ENCODE peak calls at places on chromosomes 4 and X, in ten cellular contexts. One of them, this sample, is unnamed.

GRCh38 chr4:41573458-41574129 is 35.6 kb downstream of the LIMCH1 start:
- DNase-seq in fibroblast of pulmonary artery: peak; percentile 24
- DNase-seq in endothelial cell: no peak
- DNase-seq in OCI-LY7: no peak
- DNase-seq in right atrium auricular region: no peak
- DNase-seq in neural progenitor cell: no peak
- DNase-seq in dorsolateral prefrontal cortex: no peak
- DNase-seq in fibroblast of villous mesenchyme: no peak
- DNase-seq in IMR-90: no peak
- DNase-seq in AG10803: peak; percentile 32
- DNase-seq in this sample: no peak

GRCh38 chr4:184111433-184111832 is 106.2 kb downstream of the ENPP6 start:
- DNase-seq in IMR-90: no peak
- DNase-seq in fibroblast of pulmonary artery: no peak
- DNase-seq in AG10803: no peak
- DNase-seq in OCI-LY7: no peak
- DNase-seq in endothelial cell: no peak
- DNase-seq in neural progenitor cell: no peak
- DNase-seq in dorsolateral prefrontal cortex: no peak
- DNase-seq in fibroblast of villous mesenchyme: no peak
- DNase-seq in right atrium auricular region: no peak
- DNase-seq in this sample: no peak

GRCh38 chr4:147617173-147617840 is at the start of gene TMEM184C:
- DNase-seq in fibroblast of villous mesenchyme: peak; percentile 94
- DNase-seq in endothelial cell: peak; percentile 95
- DNase-seq in neural progenitor cell: peak; percentile 97
- DNase-seq in dorsolateral prefrontal cortex: peak; percentile 98
- DNase-seq in OCI-LY7: peak; percentile 96
- DNase-seq in AG10803: peak; percentile 89
- DNase-seq in fibroblast of pulmonary artery: peak; percentile 95
- DNase-seq in IMR-90: peak; percentile 93
- DNase-seq in right atrium auricular region: peak; percentile 99
- DNase-seq in this sample: peak; percentile 99

GRCh38 chr4:101346312-101346561 is 1.1 kb downstream of the PPP3CA start:
- DNase-seq in fibroblast of pulmonary artery: no peak
- DNase-seq in dorsolateral prefrontal cortex: no peak
- DNase-seq in OCI-LY7: peak; percentile 48
- DNase-seq in fibroblast of villous mesenchyme: no peak
- DNase-seq in AG10803: no peak
- DNase-seq in neural progenitor cell: no peak
- DNase-seq in endothelial cell: no peak
- DNase-seq in IMR-90: no peak
- DNase-seq in right atrium auricular region: no peak
- DNase-seq in this sample: peak; percentile 37

GRCh38 chr4:158621729-158622128 is 50.0 kb downstream of the C4orf46 start:
- DNase-seq in fibroblast of pulmonary artery: no peak
- DNase-seq in fibroblast of villous mesenchyme: no peak
- DNase-seq in OCI-LY7: no peak
- DNase-seq in neural progenitor cell: no peak
- DNase-seq in dorsolateral prefrontal cortex: no peak
- DNase-seq in IMR-90: no peak
- DNase-seq in right atrium auricular region: no peak
- DNase-seq in AG10803: no peak
- DNase-seq in endothelial cell: no peak
- DNase-seq in this sample: no peak

GRCh38 chr4:87848622-87849351 is 16.0 kb downstream of the MEPE start:
- DNase-seq in fibroblast of pulmonary artery: peak; percentile 80
- DNase-seq in dorsolateral prefrontal cortex: peak; percentile 56
- DNase-seq in neural progenitor cell: peak; percentile 71
- DNase-seq in endothelial cell: peak; percentile 27
- DNase-seq in right atrium auricular region: peak; percentile 78
- DNase-seq in AG10803: peak; percentile 72
- DNase-seq in fibroblast of villous mesenchyme: peak; percentile 66
- DNase-seq in IMR-90: peak; percentile 56
- DNase-seq in OCI-LY7: peak; percentile 46
- DNase-seq in this sample: peak; percentile 19

GRCh38 chr4:42371306-42372063 is 25.8 kb upstream of the SHISA3 start:
- DNase-seq in AG10803: peak; percentile 42
- DNase-seq in IMR-90: peak; percentile 60
- DNase-seq in right atrium auricular region: no peak
- DNase-seq in dorsolateral prefrontal cortex: no peak
- DNase-seq in OCI-LY7: peak; percentile 63
- DNase-seq in neural progenitor cell: peak; percentile 29
- DNase-seq in fibroblast of pulmonary artery: peak; percentile 88
- DNase-seq in endothelial cell: no peak
- DNase-seq in fibroblast of villous mesenchyme: peak; percentile 33
- DNase-seq in this sample: no peak

GRCh38 chrX:152817082-152817744 is 13.3 kb downstream of the CETN2 start:
- DNase-seq in right atrium auricular region: no peak
- DNase-seq in dorsolateral prefrontal cortex: peak; percentile 53
- DNase-seq in neural progenitor cell: peak; percentile 38
- DNase-seq in AG10803: peak; percentile 37
- DNase-seq in endothelial cell: peak; percentile 22
- DNase-seq in IMR-90: peak; percentile 54
- DNase-seq in OCI-LY7: peak; percentile 11
- DNase-seq in fibroblast of villous mesenchyme: peak; percentile 49
- DNase-seq in fibroblast of pulmonary artery: peak; percentile 51
- DNase-seq in this sample: no peak

GRCh38 chr4:1761130-1761688 is 31.9 kb upstream of the FGFR3 start:
- DNase-seq in OCI-LY7: no peak
- DNase-seq in dorsolateral prefrontal cortex: no peak
- DNase-seq in AG10803: no peak
- DNase-seq in fibroblast of villous mesenchyme: no peak
- DNase-seq in IMR-90: no peak
- DNase-seq in right atrium auricular region: no peak
- DNase-seq in fibroblast of pulmonary artery: no peak
- DNase-seq in endothelial cell: no peak
- DNase-seq in neural progenitor cell: no peak
- DNase-seq in this sample: no peak

GRCh38 chr4:1758306-1759121 is 34.6 kb upstream of the FGFR3 start:
- DNase-seq in fibroblast of pulmonary artery: no peak
- DNase-seq in fibroblast of villous mesenchyme: no peak
- DNase-seq in OCI-LY7: no peak
- DNase-seq in IMR-90: no peak
- DNase-seq in right atrium auricular region: no peak
- DNase-seq in neural progenitor cell: no peak
- DNase-seq in endothelial cell: no peak
- DNase-seq in AG10803: no peak
- DNase-seq in dorsolateral prefrontal cortex: no peak
- DNase-seq in this sample: no peak

GRCh38 chr4:1759170-1759817 is 33.8 kb upstream of the FGFR3 start:
- DNase-seq in dorsolateral prefrontal cortex: no peak
- DNase-seq in IMR-90: no peak
- DNase-seq in neural progenitor cell: peak; percentile 55
- DNase-seq in AG10803: no peak
- DNase-seq in fibroblast of villous mesenchyme: no peak
- DNase-seq in fibroblast of pulmonary artery: no peak
- DNase-seq in endothelial cell: no peak
- DNase-seq in OCI-LY7: no peak
- DNase-seq in right atrium auricular region: no peak
- DNase-seq in this sample: no peak

GRCh38 chr4:1760521-1761001 is 32.5 kb upstream of the FGFR3 start:
- DNase-seq in fibroblast of pulmonary artery: no peak
- DNase-seq in dorsolateral prefrontal cortex: no peak
- DNase-seq in OCI-LY7: no peak
- DNase-seq in right atrium auricular region: no peak
- DNase-seq in IMR-90: no peak
- DNase-seq in fibroblast of villous mesenchyme: no peak
- DNase-seq in neural progenitor cell: peak; percentile 50
- DNase-seq in AG10803: no peak
- DNase-seq in endothelial cell: no peak
- DNase-seq in this sample: no peak

GRCh38 chr4:1759818-1760223 is 33.3 kb upstream of the FGFR3 start:
- DNase-seq in AG10803: no peak
- DNase-seq in fibroblast of villous mesenchyme: no peak
- DNase-seq in endothelial cell: no peak
- DNase-seq in dorsolateral prefrontal cortex: no peak
- DNase-seq in OCI-LY7: no peak
- DNase-seq in right atrium auricular region: no peak
- DNase-seq in IMR-90: no peak
- DNase-seq in neural progenitor cell: no peak
- DNase-seq in fibroblast of pulmonary artery: no peak
- DNase-seq in this sample: no peak
- TF ChIP-seq CTCF in AG10803: no peak
- TF ChIP-seq CTCF in fibroblast of villous mesenchyme: no peak
- TF ChIP-seq CTCF in endothelial cell: no peak
- TF ChIP-seq CTCF in dorsolateral prefrontal cortex: no peak
- TF ChIP-seq CTCF in OCI-LY7: peak; percentile 38
- TF ChIP-seq CTCF in right atrium auricular region: no peak
- TF ChIP-seq CTCF in IMR-90: no peak
- TF ChIP-seq CTCF in neural progenitor cell: no peak
- TF ChIP-seq CTCF in fibroblast of pulmonary artery: no peak
- TF ChIP-seq CTCF in this sample: no peak

DNA sequence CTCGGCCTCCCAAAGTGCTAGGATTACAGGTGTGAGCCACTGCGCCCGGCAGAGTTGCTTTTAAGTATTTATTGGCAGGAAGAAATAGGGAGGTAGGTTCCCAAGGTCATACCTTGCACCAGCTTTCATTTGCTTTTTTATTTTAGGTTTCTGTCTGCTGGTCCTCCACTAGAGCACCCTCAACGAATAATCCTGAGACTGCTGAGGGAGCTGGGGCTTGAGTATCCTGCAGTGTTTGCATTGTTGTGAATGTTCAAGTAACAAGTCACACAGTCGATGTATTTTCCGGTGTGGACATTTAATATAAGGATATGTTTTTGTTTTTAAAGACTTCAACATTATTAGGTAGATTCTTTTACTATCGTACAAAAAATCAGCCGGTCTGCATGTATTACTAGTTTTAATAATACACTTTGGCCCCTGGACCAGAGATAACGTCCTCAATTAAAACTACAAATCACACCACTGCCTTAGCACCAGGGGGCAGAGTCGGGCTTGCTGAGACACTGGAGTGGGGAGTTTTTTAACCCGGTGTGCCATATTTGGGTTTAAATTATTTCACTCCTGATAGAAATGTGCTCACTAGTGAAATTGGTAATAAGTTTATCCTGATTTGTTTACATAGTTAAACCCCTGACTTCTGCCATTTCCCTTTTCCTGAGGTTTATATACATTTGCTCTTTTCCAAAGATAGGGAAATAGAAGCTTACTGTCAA is 11.6 kb downstream of the SMIM20 start:
- DNase-seq in IMR-90: peak; percentile 45
- DNase-seq in OCI-LY7: peak; percentile 59
- DNase-seq in fibroblast of villous mesenchyme: peak; percentile 49
- DNase-seq in dorsolateral prefrontal cortex: peak; percentile 59
- DNase-seq in endothelial cell: peak; percentile 64
- DNase-seq in fibroblast of pulmonary artery: peak; percentile 52
- DNase-seq in neural progenitor cell: peak; percentile 65
- DNase-seq in AG10803: peak; percentile 41
- DNase-seq in right atrium auricular region: no peak
- DNase-seq in this sample: no peak
- TF ChIP-seq CTCF in IMR-90: peak; percentile 62
- TF ChIP-seq CTCF in OCI-LY7: peak; percentile 86
- TF ChIP-seq CTCF in fibroblast of villous mesenchyme: peak; percentile 67
- TF ChIP-seq CTCF in dorsolateral prefrontal cortex: peak; percentile 68
- TF ChIP-seq CTCF in endothelial cell: peak; percentile 60
- TF ChIP-seq CTCF in fibroblast of pulmonary artery: peak; percentile 69
- TF ChIP-seq CTCF in neural progenitor cell: peak; percentile 75
- TF ChIP-seq CTCF in AG10803: peak; percentile 65
- TF ChIP-seq CTCF in right atrium auricular region: no peak
- TF ChIP-seq CTCF in this sample: peak; percentile 8

GRCh38 chr4:38904090-38904666 is 36.6 kb downstream of the FAM114A1 start:
- DNase-seq in IMR-90: no peak
- DNase-seq in OCI-LY7: no peak
- DNase-seq in fibroblast of pulmonary artery: no peak
- DNase-seq in fibroblast of villous mesenchyme: no peak
- DNase-seq in dorsolateral prefrontal cortex: no peak
- DNase-seq in neural progenitor cell: no peak
- DNase-seq in endothelial cell: no peak
- DNase-seq in right atrium auricular region: no peak
- DNase-seq in AG10803: no peak
- DNase-seq in this sample: no peak

GRCh38 chr4:38898245-38898644 is 30.6 kb downstream of the FAM114A1 start:
- DNase-seq in dorsolateral prefrontal cortex: no peak
- DNase-seq in OCI-LY7: no peak
- DNase-seq in endothelial cell: no peak
- DNase-seq in fibroblast of villous mesenchyme: no peak
- DNase-seq in IMR-90: no peak
- DNase-seq in right atrium auricular region: no peak
- DNase-seq in fibroblast of pulmonary artery: no peak
- DNase-seq in AG10803: no peak
- DNase-seq in neural progenitor cell: no peak
- DNase-seq in this sample: no peak

GRCh38 chr4:38905657-38906398 is 38.2 kb downstream of the FAM114A1 start:
- DNase-seq in fibroblast of villous mesenchyme: peak; percentile 62
- DNase-seq in IMR-90: no peak
- DNase-seq in dorsolateral prefrontal cortex: no peak
- DNase-seq in AG10803: no peak
- DNase-seq in fibroblast of pulmonary artery: no peak
- DNase-seq in endothelial cell: no peak
- DNase-seq in OCI-LY7: peak; percentile 11
- DNase-seq in neural progenitor cell: no peak
- DNase-seq in right atrium auricular region: no peak
- DNase-seq in this sample: no peak

GRCh38 chr4:38902221-38902620 is 34.6 kb downstream of the FAM114A1 start:
- DNase-seq in endothelial cell: no peak
- DNase-seq in IMR-90: no peak
- DNase-seq in fibroblast of villous mesenchyme: peak; percentile 47
- DNase-seq in neural progenitor cell: no peak
- DNase-seq in dorsolateral prefrontal cortex: no peak
- DNase-seq in right atrium auricular region: no peak
- DNase-seq in fibroblast of pulmonary artery: no peak
- DNase-seq in OCI-LY7: no peak
- DNase-seq in AG10803: no peak
- DNase-seq in this sample: no peak

GRCh38 chr4:38902695-38903094 is 35.1 kb downstream of the FAM114A1 start:
- DNase-seq in IMR-90: no peak
- DNase-seq in fibroblast of pulmonary artery: peak; percentile 45
- DNase-seq in dorsolateral prefrontal cortex: no peak
- DNase-seq in endothelial cell: no peak
- DNase-seq in neural progenitor cell: peak; percentile 21
- DNase-seq in AG10803: peak; percentile 12
- DNase-seq in OCI-LY7: peak; percentile 64
- DNase-seq in fibroblast of villous mesenchyme: no peak
- DNase-seq in right atrium auricular region: no peak
- DNase-seq in this sample: no peak
- TF ChIP-seq CTCF in IMR-90: peak; percentile 30
- TF ChIP-seq CTCF in fibroblast of pulmonary artery: peak; percentile 15
- TF ChIP-seq CTCF in dorsolateral prefrontal cortex: peak; percentile 74
- TF ChIP-seq CTCF in endothelial cell: peak; percentile 14
- TF ChIP-seq CTCF in neural progenitor cell: peak; percentile 63
- TF ChIP-seq CTCF in AG10803: peak; percentile 27
- TF ChIP-seq CTCF in OCI-LY7: peak; percentile 85
- TF ChIP-seq CTCF in fibroblast of villous mesenchyme: no peak
- TF ChIP-seq CTCF in right atrium auricular region: peak; percentile 17
- TF ChIP-seq CTCF in this sample: peak; percentile 65

DNA sequence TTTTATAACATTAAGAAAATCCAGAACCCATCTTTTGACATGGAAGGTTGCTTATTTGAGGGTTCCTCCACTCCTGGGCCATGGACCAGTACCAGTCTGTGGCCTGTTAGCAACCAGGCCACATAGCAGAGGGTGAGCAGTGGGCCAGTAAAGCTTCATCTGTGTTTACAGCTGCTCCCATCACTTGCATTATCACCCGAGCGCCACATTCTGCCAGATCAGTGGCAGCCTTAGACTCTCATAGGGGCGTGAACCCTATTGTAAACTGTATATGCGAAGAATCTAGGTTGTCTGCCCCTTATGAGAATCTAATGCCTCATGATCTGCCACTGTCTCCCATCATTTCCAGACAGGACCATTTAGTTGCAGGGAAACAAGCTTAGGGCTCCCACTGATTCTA is 58.6 kb downstream of the NDST4 start:
- DNase-seq in fibroblast of villous mesenchyme: no peak
- DNase-seq in IMR-90: no peak
- DNase-seq in right atrium auricular region: no peak
- DNase-seq in fibroblast of pulmonary artery: no peak
- DNase-seq in neural progenitor cell: no peak
- DNase-seq in OCI-LY7: no peak
- DNase-seq in dorsolateral prefrontal cortex: no peak
- DNase-seq in endothelial cell: no peak
- DNase-seq in AG10803: no peak
- DNase-seq in this sample: no peak
- TF ChIP-seq CTCF in fibroblast of villous mesenchyme: no peak
- TF ChIP-seq CTCF in IMR-90: no peak
- TF ChIP-seq CTCF in right atrium auricular region: no peak
- TF ChIP-seq CTCF in fibroblast of pulmonary artery: no peak
- TF ChIP-seq CTCF in neural progenitor cell: no peak
- TF ChIP-seq CTCF in OCI-LY7: no peak
- TF ChIP-seq CTCF in dorsolateral prefrontal cortex: no peak
- TF ChIP-seq CTCF in endothelial cell: no peak
- TF ChIP-seq CTCF in AG10803: no peak
- TF ChIP-seq CTCF in this sample: no peak

This sample was measured in natural killer cell.